ENCODE peak calls at places on chromosomes 6 and 20, in nine cellular contexts. P, L, K, M, W, A, T, J and Z are unnamed samples.
A peak's percentile ranks its signal among the peaks of the same experiment; 100 is the strongest.

GRCh38 chr20:58986968-58987517 is 6.0 kb downstream of the NELFCD start:
- DNase-seq in P (no peak), L (no peak), K (peak; percentile 38), M (no peak), W (no peak), A (no peak), T (no peak), J (no peak), Z (no peak)

GRCh38 chr6:44512868-44513641 is 125.5 kb downstream of the CDC5L start:
- DNase-seq in P (no peak), L (no peak), K (peak; percentile 11), M (no peak), W (peak; percentile 26), A (no peak), T (no peak), J (no peak), Z (no peak)

GRCh38 chr6:165940366-165940765 is 227.3 kb downstream of the TBXT start:
- DNase-seq in P (no peak), L (no peak), K (no peak), M (no peak), W (no peak), A (no peak), T (no peak), J (no peak), Z (no peak)

GRCh38 chr6:28982476-28983266 is 22.4 kb downstream of the ZNF311 start:
- DNase-seq in P (no peak), L (peak; percentile 22), K (no peak), M (peak; percentile 30), W (no peak), A (peak; percentile 81), T (no peak), J (no peak), Z (no peak)

GRCh38 chr20:41357424-41358163 is 9.0 kb downstream of the EMILIN3 start:
- DNase-seq in P (no peak), L (no peak), K (no peak), M (no peak), W (no peak), A (no peak), T (no peak), J (no peak), Z (peak; percentile 46)

GRCh38 chr6:3015144-3015543 is 15.4 kb downstream of the NQO2 start:
- DNase-seq in P (no peak), L (no peak), K (no peak), M (no peak), W (no peak), A (no peak), T (no peak), J (no peak), Z (no peak)

GRCh38 chr6:125252891-125253290 is 48.9 kb downstream of the HDDC2 start:
- DNase-seq in P (no peak), L (no peak), K (no peak), M (no peak), W (no peak), A (no peak), T (no peak), J (no peak), Z (no peak)

GRCh38 chr6:7721654-7722053 is 4.2 kb upstream of the BMP6 start:
- DNase-seq in P (no peak), L (no peak), K (no peak), M (no peak), W (no peak), A (peak; percentile 55), T (no peak), J (no peak), Z (no peak)

GRCh38 chr20:33933469-33933909 is 60.2 kb upstream of the RALY start:
- DNase-seq in P (peak; percentile 73), L (peak; percentile 80), K (peak; percentile 76), M (no peak), W (peak; percentile 70), A (peak; percentile 69), T (peak; percentile 62), J (peak; percentile 47), Z (peak; percentile 70)

GRCh38 chr6:142617158-142617557 is 315.4 kb downstream of the ADGRG6 start:
- DNase-seq in P (no peak), L (no peak), K (no peak), M (no peak), W (no peak), A (no peak), T (no peak), J (no peak), Z (no peak)

GRCh38 chr6:30515967-30516753 is 26.9 kb downstream of the HLA-E start:
- DNase-seq in P (peak; percentile 94), L (peak; percentile 95), K (peak; percentile 97), M (peak; percentile 43), W (peak; percentile 83), A (peak; percentile 91), T (peak; percentile 87), J (peak; percentile 90), Z (peak; percentile 93)

GRCh38 chr20:7859371-7859802 is 80.9 kb downstream of the HAO1 start:
- DNase-seq in P (no peak), L (peak; percentile 39), K (no peak), M (no peak), W (no peak), A (peak; percentile 61), T (no peak), J (no peak), Z (no peak)

GRCh38 chr6:152265651-152266050 is 371.5 kb downstream of the SYNE1 start:
- DNase-seq in P (no peak), L (no peak), K (no peak), M (no peak), W (no peak), A (no peak), T (no peak), J (no peak), Z (no peak)

GRCh38 chr20:36666181-36666740 is 20.3 kb upstream of the SLA2 start:
- DNase-seq in P (no peak), L (peak; percentile 3), K (no peak), M (no peak), W (no peak), A (peak; percentile 42), T (no peak), J (no peak), Z (no peak)

GRCh38 chr6:150016324-150017185 is 8.8 kb downstream of the RAET1L start:
- DNase-seq in P (no peak), L (peak; percentile 83), K (peak; percentile 67), M (peak; percentile 14), W (peak; percentile 57), A (peak; percentile 50), T (peak; percentile 49), J (peak; percentile 66), Z (peak; percentile 60)

GRCh38 chr6:2063547-2063946 is 181.9 kb downstream of the GMDS start:
- DNase-seq in P (no peak), L (peak; percentile 8), K (no peak), M (no peak), W (no peak), A (no peak), T (no peak), J (no peak), Z (no peak)

GRCh38 chr6:167143041-167143440 is 14.7 kb downstream of the GPR31 start:
- DNase-seq in P (no peak), L (no peak), K (no peak), M (no peak), W (no peak), A (no peak), T (no peak), J (no peak), Z (no peak)

GRCh38 chr20:50501970-50502745 is 8.0 kb upstream of the PTPN1 start:
- DNase-seq in P (no peak), L (no peak), K (no peak), M (no peak), W (no peak), A (no peak), T (no peak), J (no peak), Z (no peak)

GRCh38 chr20:61940976-61941720 is 124.5 kb downstream of the TAF4 start:
- DNase-seq in P (peak; percentile 41), L (no peak), K (no peak), M (no peak), W (peak; percentile 43), A (no peak), T (no peak), J (no peak), Z (peak; percentile 18)

GRCh38 chr6:41683460-41684310 is 45.4 kb downstream of the MDFI start:
- DNase-seq in P (peak; percentile 93), L (peak; percentile 75), K (peak; percentile 82), M (peak; percentile 35), W (peak; percentile 91), A (peak; percentile 53), T (peak; percentile 87), J (peak; percentile 68), Z (peak; percentile 91)

GRCh38 chr6:128275030-128275429 is 245.4 kb downstream of the PTPRK start:
- DNase-seq in P (no peak), L (no peak), K (no peak), M (no peak), W (no peak), A (no peak), T (no peak), J (no peak), Z (no peak)

GRCh38 chr6:154292855-154293519 is 63.6 kb downstream of the IPCEF1 start:
- DNase-seq in P (no peak), L (no peak), K (no peak), M (no peak), W (no peak), A (peak; percentile 42), T (no peak), J (no peak), Z (no peak)

GRCh38 chr6:163494279-163494727 is 79.8 kb downstream of the QKI start:
- DNase-seq in P (no peak), L (no peak), K (no peak), M (no peak), W (no peak), A (peak; percentile 17), T (no peak), J (no peak), Z (no peak)

GRCh38 chr20:33674294-33675126 is at the start of gene NECAB3:
- DNase-seq in P (peak; percentile 91), L (peak; percentile 87), K (peak; percentile 73), M (peak; percentile 68), W (peak; percentile 87), A (peak; percentile 54), T (peak; percentile 75), J (no peak), Z (peak; percentile 92)

GRCh38 chr20:52975024-52975732 is 3.0 kb downstream of the TSHZ2 start:
- DNase-seq in P (no peak), L (no peak), K (no peak), M (no peak), W (no peak), A (no peak), T (no peak), J (peak; percentile 14), Z (no peak)

GRCh38 chr6:106453756-106454367 is 93.3 kb downstream of the CRYBG1 start:
- DNase-seq in P (no peak), L (no peak), K (no peak), M (no peak), W (peak; percentile 55), A (no peak), T (no peak), J (no peak), Z (no peak)

GRCh38 chr20:39619386-39619785 is 657.2 kb downstream of the DHX35 start:
- DNase-seq in P (no peak), L (no peak), K (no peak), M (no peak), W (no peak), A (no peak), T (no peak), J (no peak), Z (no peak)

GRCh38 chr6:36312854-36313627 is 23.6 kb downstream of the BNIP5 start:
- DNase-seq in P (no peak), L (peak; percentile 23), K (no peak), M (no peak), W (no peak), A (no peak), T (no peak), J (no peak), Z (no peak)

GRCh38 chr6:111228094-111228493 is 140.8 kb downstream of the SLC16A10 start:
- DNase-seq in P (no peak), L (no peak), K (no peak), M (no peak), W (no peak), A (no peak), T (no peak), J (no peak), Z (no peak)

GRCh38 chr20:44199877-44200276 is 10.7 kb downstream of the OSER1 start:
- DNase-seq in P (no peak), L (no peak), K (no peak), M (no peak), W (peak; percentile 4), A (no peak), T (no peak), J (no peak), Z (no peak)

GRCh38 chr6:16415677-16416076 is 177.3 kb downstream of the GMPR start:
- DNase-seq in P (no peak), L (no peak), K (no peak), M (no peak), W (no peak), A (no peak), T (no peak), J (no peak), Z (no peak)